ENCODE peak calls at places on chromosome 20, in four cellular contexts. N is spleen, S is psoas muscle, B is neural progenitor cell. U is an unnamed sample. For H3K4me1, the result is how much of the 10 kb centered on the place peaks cover.

GRCh38 chr20:47476452-47476851 is 25.2 kb upstream of the NCOA3 start:
- DNase-seq in B (no peak), S (no peak), N (no peak), U (no peak)

GRCh38 chr20:5677389-5677788 is 72.8 kb upstream of the SHLD1 start:
- DNase-seq in S (no peak), B (no peak), N (no peak), U (no peak)

GRCh38 chr20:45545754-45546453 is 1.3 kb downstream of the EPPIN start:
- DNase-seq in N (no peak), S (no peak), B (peak), U (no peak)

GRCh38 chr20:32685541-32686529 is 12.1 kb upstream of the C20orf203 start:
- DNase-seq in N (no peak), B (peak), S (no peak), U (no peak)

GRCh38 chr20:2005831-2006426 is 12.1 kb upstream of the PDYN start:
- DNase-seq in B (peak), N (peak), S (peak), U (peak)

GRCh38 chr20:44068311-44068710 is 118.7 kb downstream of the JPH2 start:
- DNase-seq in N (no peak), B (peak), S (no peak), U (peak)

GRCh38 chr20:7161690-7162089 is 394.2 kb downstream of the BMP2 start:
- DNase-seq in S (no peak), N (no peak), B (peak), U (peak)

GRCh38 chr20:4161447-4162251 is 146.3 kb upstream of the RNF24 start:
- DNase-seq in B (no peak), S (no peak), N (peak), U (no peak)

GRCh38 chr20:1877604-1878195 is 17.5 kb upstream of the SIRPA start:
- DNase-seq in S (peak), B (no peak), N (no peak), U (no peak)

GRCh38 chr20:24045621-24046020 is 57.0 kb upstream of the GGTLC1 start:
- DNase-seq in N (no peak), B (no peak), S (no peak), U (no peak)

GRCh38 chr20:64063389-64064144 is 569 bp downstream of the TCEA2 start:
- DNase-seq in B (peak), N (no peak), S (no peak), U (peak)

GRCh38 chr20:21548390-21549035 is 34.6 kb upstream of the NKX2-2 start:
- DNase-seq in S (no peak), N (no peak), B (no peak), U (no peak)

GRCh38 chr20:53738039-53738944 is 144.7 kb upstream of the ZNF217 start:
- DNase-seq in S (peak), B (peak), N (no peak), U (peak)
- H3K4me1 ChIP-seq in S (under half), B (half or more), N (half or more), U (under half)

DNA sequence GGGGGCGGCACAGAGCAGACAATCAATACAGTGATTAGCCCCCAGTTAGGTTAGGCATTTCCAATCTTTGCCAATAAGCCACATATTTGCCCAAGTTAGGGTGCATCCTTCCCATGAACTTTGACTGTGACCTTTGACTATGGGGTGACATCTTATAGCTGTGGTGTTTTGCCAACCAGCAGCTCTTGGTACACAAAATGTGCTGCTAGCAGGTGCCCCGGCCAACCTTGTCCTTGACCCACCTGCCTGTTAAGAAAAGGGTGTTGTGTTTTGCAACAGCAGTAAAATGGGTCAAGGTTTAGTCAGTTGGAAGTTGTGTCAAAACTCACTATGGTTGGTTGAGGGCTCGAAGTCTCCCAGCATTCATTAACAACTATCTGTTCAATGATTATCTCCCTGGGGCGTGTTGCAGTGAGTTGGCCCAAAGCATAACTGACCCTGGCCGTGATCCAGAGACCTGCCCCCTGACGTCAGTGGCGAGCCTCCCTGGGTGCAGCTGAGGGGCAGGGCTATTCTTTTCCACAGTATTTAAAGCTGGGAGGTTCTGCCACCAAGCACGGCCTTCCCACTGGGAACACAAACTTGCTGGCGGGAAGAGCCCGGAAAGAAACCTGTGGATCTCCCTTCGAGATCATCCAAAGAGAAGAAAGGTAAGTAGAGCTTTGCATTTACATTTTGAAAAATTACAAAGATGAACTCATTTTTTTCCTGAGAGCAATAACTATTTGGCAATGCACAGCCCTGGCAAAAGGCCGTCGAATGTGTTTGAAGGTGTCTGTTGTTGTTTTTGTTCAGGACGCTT is at the start of gene PCK1:
- DNase-seq in N (peak), B (no peak), S (peak), U (peak)
- H3K4me1 ChIP-seq in N (under half), B (under half), S (under half), U (under half)

GRCh38 chr20:38172344-38172743 is 7.3 kb upstream of the TGM2 start:
- DNase-seq in S (no peak), N (no peak), B (no peak), U (no peak)

GRCh38 chr20:38170219-38170902 is 5.3 kb upstream of the TGM2 start:
- DNase-seq in S (no peak), N (no peak), B (no peak), U (no peak)

GRCh38 chr20:38169636-38170035 is 4.6 kb upstream of the TGM2 start:
- DNase-seq in B (no peak), N (no peak), S (no peak), U (no peak)

GRCh38 chr20:38171301-38172010 is 6.4 kb upstream of the TGM2 start:
- DNase-seq in S (no peak), B (no peak), N (no peak), U (no peak)

DNA sequence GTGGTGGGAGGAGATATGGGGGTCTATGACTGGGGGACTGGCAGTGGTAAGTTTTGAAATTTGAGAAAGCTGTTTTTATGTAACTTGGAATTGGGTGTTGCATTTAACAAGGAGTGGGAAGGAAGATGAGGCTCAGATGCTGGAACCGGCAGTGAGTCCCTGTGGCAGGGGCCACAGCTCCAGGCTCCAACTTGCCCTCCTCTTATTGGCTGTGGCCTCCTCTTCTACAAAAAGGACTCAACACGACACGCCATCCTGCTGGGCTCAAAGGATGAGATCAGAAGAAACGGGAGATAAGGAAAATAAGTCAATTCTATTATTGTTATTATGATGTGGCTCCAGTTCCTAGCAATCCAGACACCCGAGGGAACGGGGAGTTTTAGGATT is 5.8 kb upstream of the TGM2 start:
- DNase-seq in N (no peak), B (no peak), S (no peak), U (no peak)
- H3K4me1 ChIP-seq in N (half or more), B (under half), S (under half), U (under half)

GRCh38 chr20:25486377-25486776 is 78.9 kb downstream of the GINS1 start:
- DNase-seq in N (no peak), S (no peak), B (no peak), U (no peak)
- H3K4me1 ChIP-seq in N (under half), S (under half), B (under half), U (under half)

GRCh38 chr20:10645205-10645570 is 28.6 kb downstream of the JAG1 start:
- DNase-seq in B (no peak), N (no peak), S (no peak), U (no peak)

GRCh38 chr20:10647471-10647870 is 26.3 kb downstream of the JAG1 start:
- DNase-seq in S (no peak), B (peak), N (no peak), U (no peak)

GRCh38 chr20:10646886-10647420 is 26.8 kb downstream of the JAG1 start:
- DNase-seq in N (no peak), S (no peak), B (no peak), U (no peak)

GRCh38 chr20:10644458-10645204 is 29.2 kb downstream of the JAG1 start:
- DNase-seq in S (no peak), B (no peak), N (no peak), U (no peak)

DNA sequence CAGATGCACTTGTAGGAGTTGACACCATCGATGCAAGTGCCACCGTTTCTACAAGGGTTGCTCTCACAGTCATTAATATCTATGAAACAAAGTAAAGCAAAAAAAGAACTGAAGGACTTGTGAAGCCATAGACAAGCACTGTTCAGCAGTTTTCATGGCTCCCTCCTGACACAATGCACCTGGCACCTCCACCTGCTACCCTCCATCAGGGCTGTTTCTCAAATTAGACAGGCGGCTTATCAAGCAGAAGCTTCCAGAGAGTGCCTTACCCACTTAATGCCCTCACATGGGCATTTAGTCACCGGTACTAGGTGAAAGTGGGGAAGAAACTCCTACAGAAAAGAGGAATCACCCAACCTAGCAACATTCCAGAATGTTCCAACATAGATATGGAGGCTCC is 27.8 kb downstream of the JAG1 start:
- DNase-seq in N (no peak), S (no peak), B (no peak), U (no peak)
- H3K4me1 ChIP-seq in N (under half), S (under half), B (under half), U (under half)

GRCh38 chr20:36541227-36542018 is at the start of gene MYL9:
- DNase-seq in B (peak), N (peak), S (peak), U (peak)

GRCh38 chr20:36540551-36541211 is 638 bp upstream of the MYL9 start:
- DNase-seq in N (peak), B (peak), S (peak), U (no peak)

GRCh38 chr20:36542516-36543186 is 1.3 kb downstream of the MYL9 start:
- DNase-seq in S (peak), B (no peak), N (peak), U (no peak)

GRCh38 chr20:36543187-36544133 is 2.1 kb downstream of the MYL9 start:
- DNase-seq in N (peak), B (no peak), S (peak), U (peak)

DNA sequence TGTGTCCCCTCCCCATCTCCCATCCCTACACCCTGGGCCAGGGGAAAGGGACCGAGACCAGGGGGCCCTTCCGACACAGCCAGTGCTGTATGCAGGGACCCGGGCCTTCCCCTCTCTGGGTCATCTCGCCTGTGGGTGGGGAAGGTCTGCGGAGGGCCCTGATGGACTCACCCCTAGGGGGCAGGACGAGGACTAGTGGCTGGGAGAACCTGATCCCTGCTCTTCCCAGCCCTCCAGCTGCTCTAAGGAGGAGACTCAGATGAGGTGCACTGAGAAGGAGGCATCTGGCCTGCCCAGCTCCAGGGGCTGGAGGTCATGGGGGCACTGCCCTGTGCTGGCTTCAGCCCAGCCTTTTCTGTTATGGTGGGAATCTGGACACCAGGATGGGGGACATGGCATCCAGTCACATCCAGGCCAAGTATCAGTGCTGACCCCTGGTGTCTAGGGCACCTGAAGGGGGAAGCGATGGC is 735 bp downstream of the MYL9 start:
- DNase-seq in S (peak), N (peak), B (peak), U (no peak)
- H3K4me1 ChIP-seq in S (under half), N (half or more), B (under half), U (under half)

GRCh38 chr20:62489186-62489939 is 13.6 kb upstream of the GATA5 start:
- DNase-seq in N (no peak), B (no peak), S (no peak), U (no peak)
- H3K4me1 ChIP-seq in N (under half), B (under half), S (under half), U (under half)

GRCh38 chr20:35303382-35303734 is 11.1 kb upstream of the FAM83C start:
- DNase-seq in B (no peak), N (no peak), S (no peak), U (no peak)
- H3K4me1 ChIP-seq in B (under half), N (under half), S (under half), U (under half)

U was measured in right lobe of liver.